ENCODE peak calls at places on chromosomes 7 and 10, in five cellular contexts. I, H, V, T and L are unnamed samples.

GRCh38 chr10:49606981-49607535 is 3.1 kb upstream of the SLC18A3 start:
- DNase-seq in I (peak), H (peak), V (peak), T (peak), L (peak)

GRCh38 chr7:130845581-130846085 is 111.6 kb upstream of the KLF14 start:
- DNase-seq in I (peak), H (no peak), V (peak), T (peak), L (no peak)

GRCh38 chr10:71998119-71998839 is 34.1 kb downstream of the CHST3 start:
- DNase-seq in I (peak), H (no peak), V (no peak), T (no peak), L (no peak)

GRCh38 chr10:67779455-67780205 is 58.4 kb downstream of the DNAJC12 start:
- DNase-seq in I (peak), H (peak), V (peak), T (peak), L (peak)

GRCh38 chr10:43239756-43240155 is 27.1 kb downstream of the RASGEF1A start:
- DNase-seq in I (no peak), H (no peak), V (no peak), T (no peak), L (no peak)

GRCh38 chr10:3095373-3096139 is 28.2 kb downstream of the PFKP start:
- DNase-seq in I (peak), H (peak), V (peak), T (peak), L (peak)

GRCh38 chr10:72096115-72097000 is 8.0 kb upstream of the SPOCK2 start:
- DNase-seq in I (peak), H (no peak), V (peak), T (peak), L (no peak)

GRCh38 chr7:2667843-2668242 is 20.2 kb upstream of the AMZ1 start:
- DNase-seq in I (no peak), H (no peak), V (no peak), T (no peak), L (no peak)

GRCh38 chr7:103771294-103771693 is 218.2 kb downstream of the RELN start:
- DNase-seq in I (no peak), H (no peak), V (no peak), T (no peak), L (no peak)

GRCh38 chr10:134743-135600 is at the start of gene ZMYND11:
- DNase-seq in I (peak), H (peak), V (peak), T (peak), L (peak)

GRCh38 chr10:69731184-69731583 is 70.5 kb upstream of the COL13A1 start:
- DNase-seq in I (peak), H (no peak), V (peak), T (peak), L (no peak)

GRCh38 chr7:40599836-40600235 is 465.0 kb downstream of the SUGCT start:
- DNase-seq in I (no peak), H (no peak), V (no peak), T (no peak), L (no peak)

GRCh38 chr7:76507723-76508406 is 2.5 kb upstream of the UPK3B start:
- DNase-seq in I (no peak), H (peak), V (no peak), T (no peak), L (no peak)

GRCh38 chr10:77045046-77045445 is 592.6 kb downstream of the KCNMA1 start:
- DNase-seq in I (no peak), H (no peak), V (no peak), T (no peak), L (no peak)

GRCh38 chr10:77195101-77195500 is 442.5 kb downstream of the KCNMA1 start:
- DNase-seq in I (peak), H (no peak), V (peak), T (peak), L (no peak)

GRCh38 chr7:101547916-101548599 is 81.0 kb downstream of the MYL10 start:
- DNase-seq in I (no peak), H (no peak), V (no peak), T (no peak), L (no peak)

GRCh38 chr10:89838002-89838615 is 136.7 kb downstream of the KIF20B start:
- DNase-seq in I (peak), H (no peak), V (no peak), T (no peak), L (no peak)

GRCh38 chr7:84176716-84177115 is 17.9 kb downstream of the SEMA3A start:
- DNase-seq in I (peak), H (no peak), V (peak), T (peak), L (no peak)

GRCh38 chr7:108138911-108139310 is 8.8 kb upstream of the LAMB4 start:
- DNase-seq in I (no peak), H (no peak), V (peak), T (peak), L (no peak)

GRCh38 chr10:76422769-76423168 is 991.3 kb downstream of the LRMDA start:
- DNase-seq in I (no peak), H (no peak), V (no peak), T (no peak), L (no peak)

DNA sequence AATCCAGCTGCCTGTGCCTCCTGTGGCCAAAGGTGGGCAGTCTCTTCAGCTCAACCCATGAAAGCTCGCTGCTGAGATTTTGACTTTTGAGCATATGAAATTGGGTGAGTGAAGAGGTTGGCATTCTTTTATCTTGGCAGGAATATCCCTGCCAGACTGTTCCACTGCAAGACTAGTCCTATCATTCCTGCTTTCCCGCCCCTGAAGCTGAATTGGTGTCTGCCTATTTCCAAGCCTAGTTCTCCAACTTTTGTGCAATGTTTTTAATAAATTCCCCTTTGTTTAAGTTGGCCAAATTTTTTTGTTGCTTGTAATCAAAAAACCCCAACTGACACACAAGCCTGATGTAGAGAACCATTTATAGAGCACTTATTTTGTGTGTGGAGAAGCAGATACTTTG is 34.8 kb upstream of the BICC1 start:
- DNase-seq in I (peak), H (no peak), V (no peak), T (peak), L (no peak)
- TF ChIP-seq CTCF in I (peak), H (no peak), V (no peak), T (no peak), L (no peak)

GRCh38 chr7:51901489-51901840 is 584.9 kb upstream of the COBL start:
- DNase-seq in I (no peak), H (no peak), V (no peak), T (no peak), L (no peak)
- TF ChIP-seq CTCF in I (no peak), H (no peak), V (no peak), T (no peak), L (no peak)

DNA sequence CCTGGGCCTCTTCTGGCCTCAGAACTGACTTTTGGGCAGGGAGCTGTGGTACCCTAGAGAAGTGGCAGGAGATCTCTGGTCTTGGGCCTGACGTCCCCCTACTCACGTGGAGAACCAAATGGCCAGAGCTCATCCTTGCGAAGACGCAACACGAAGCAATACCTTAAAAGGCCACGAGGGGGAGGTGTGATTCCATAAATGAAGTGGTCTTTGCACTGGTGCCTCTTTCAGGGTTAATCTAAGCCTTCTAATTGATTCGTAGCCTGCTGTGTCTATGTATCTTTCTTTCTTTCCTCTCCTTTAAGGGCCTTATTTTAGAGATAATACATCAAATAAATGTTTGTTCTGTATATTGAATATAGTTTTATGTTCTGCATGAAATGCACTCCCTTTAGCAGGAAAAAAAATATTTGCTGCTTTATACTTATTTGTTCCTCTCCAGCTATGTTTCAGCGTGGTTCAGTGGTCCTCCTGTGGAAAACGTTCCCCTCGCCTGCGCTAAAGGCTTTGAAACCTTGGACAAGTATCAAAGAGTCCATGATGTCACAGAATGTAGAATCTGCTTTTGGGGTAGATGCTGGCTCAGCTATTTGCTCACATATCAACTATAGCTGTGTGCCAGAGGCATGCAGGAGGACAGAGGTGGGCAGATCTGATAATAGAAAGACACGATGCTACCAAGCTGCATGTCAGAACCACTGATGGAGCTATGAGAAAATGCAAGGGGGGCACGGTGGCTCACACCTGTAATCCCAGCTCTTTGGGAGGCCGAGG is 41.0 kb downstream of the STRA8 start:
- DNase-seq in I (peak), H (peak), V (peak), T (peak), L (peak)
- TF ChIP-seq CTCF in I (peak), H (peak), V (peak), T (peak), L (peak)

DNA sequence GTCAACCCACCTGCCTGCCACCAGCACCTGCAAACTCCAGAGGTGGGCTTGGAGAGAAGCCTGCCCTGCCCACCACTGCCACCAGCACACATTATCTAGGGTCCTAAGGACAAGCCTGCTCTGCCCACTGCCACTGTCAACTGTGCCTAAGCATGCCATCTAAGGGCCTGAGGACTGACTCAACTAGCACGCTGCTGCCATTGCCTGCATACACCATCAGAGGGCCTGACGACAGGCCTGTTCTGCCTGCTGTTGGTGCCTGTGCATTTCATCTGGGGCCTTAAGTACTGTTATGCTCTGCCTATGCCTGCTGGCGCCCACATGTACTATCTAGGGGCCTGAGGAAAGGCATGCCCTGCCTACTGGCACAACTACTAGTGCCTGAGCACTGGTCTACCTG is 27.0 kb upstream of the LRRD1 start:
- DNase-seq in I (no peak), H (no peak), V (no peak), T (no peak), L (no peak)
- TF ChIP-seq CTCF in I (no peak), H (no peak), V (no peak), T (no peak), L (no peak)

GRCh38 chr7:29556405-29557195 is 7.0 kb upstream of the PRR15 start:
- DNase-seq in I (no peak), H (peak), V (no peak), T (no peak), L (no peak)
- TF ChIP-seq CTCF in I (no peak), H (peak), V (no peak), T (no peak), L (no peak)

DNA sequence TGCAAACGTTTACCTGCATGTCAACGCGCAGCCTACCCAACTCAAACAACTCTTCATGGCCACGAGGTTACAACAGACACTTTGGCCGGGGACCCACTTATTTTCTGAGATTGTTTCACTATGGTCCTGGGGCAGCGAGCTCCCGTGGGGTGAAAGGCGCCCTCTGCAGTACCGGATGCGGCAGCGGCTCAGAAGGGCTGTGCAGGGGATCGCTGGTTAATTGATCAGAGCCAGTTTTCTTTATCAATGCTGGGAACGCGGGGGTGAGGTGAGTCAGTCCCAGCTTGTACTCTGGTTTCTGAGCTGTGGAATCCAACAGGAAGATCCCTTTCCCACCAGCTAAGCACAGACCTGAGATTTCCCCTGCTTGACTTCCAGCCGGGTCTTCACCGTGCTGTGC is 366.5 kb upstream of the KLF6 start:
- DNase-seq in I (peak), H (no peak), V (peak), T (no peak), L (no peak)
- TF ChIP-seq CTCF in I (peak), H (no peak), V (no peak), T (no peak), L (no peak)